ENCODE peak calls at places on chromosomes 5 and 9, in five cellular contexts. H, J, A, K and E are unnamed samples.

GRCh38 chr5:5512496-5512895 is 90.0 kb downstream of the ICE1 start:
- DNase-seq in J (no peak), K (no peak), H (peak; percentile 83), A (no peak), E (no peak)

GRCh38 chr9:69130456-69131441 is 43.3 kb upstream of the TJP2 start:
- DNase-seq in K (no peak), A (no peak), J (no peak), H (no peak), E (no peak)

GRCh38 chr9:68577778-68578591 is 37.3 kb upstream of the TMEM252 start:
- DNase-seq in J (no peak), K (no peak), A (no peak), H (no peak), E (no peak)

GRCh38 chr9:16145196-16145950 is 592.5 kb downstream of the CCDC171 start:
- DNase-seq in H (no peak), K (no peak), A (no peak), J (no peak), E (no peak)

GRCh38 chr5:140632366-140633080 is 452 bp downstream of the CD14 start:
- DNase-seq in H (no peak), J (no peak), A (no peak), K (peak; percentile 58), E (peak; percentile 81)

GRCh38 chr5:149237662-149238061 is 34.0 kb upstream of the AFAP1L1 start:
- DNase-seq in A (no peak), J (peak; percentile 20), K (no peak), H (peak; percentile 15), E (no peak)

GRCh38 chr5:140235776-140236558 is 61.0 kb downstream of the CYSTM1 start:
- DNase-seq in H (no peak), K (no peak), A (peak; percentile 48), J (no peak), E (no peak)

GRCh38 chr9:6802926-6803325 is 45.2 kb downstream of the KDM4C start:
- DNase-seq in K (no peak), A (no peak), H (no peak), J (no peak), E (no peak)

GRCh38 chr5:148805323-148806290 is 20.8 kb upstream of the ADRB2 start:
- DNase-seq in K (no peak), H (peak; percentile 36), A (no peak), J (peak; percentile 52), E (no peak)

GRCh38 chr5:168747987-168748777 is 169.0 kb upstream of the PANK3 start:
- DNase-seq in J (peak; percentile 85), A (peak; percentile 25), H (peak; percentile 77), K (no peak), E (no peak)

GRCh38 chr9:123399803-123400378 is 43.9 kb downstream of the CRB2 start:
- DNase-seq in K (no peak), A (no peak), H (peak; percentile 63), J (peak; percentile 87), E (no peak)

GRCh38 chr9:37534901-37535300 is 41.3 kb downstream of the FBXO10 start:
- DNase-seq in K (no peak), J (no peak), A (no peak), H (no peak), E (no peak)

GRCh38 chr9:37528652-37529072 is 42.9 kb downstream of the POLR1E start:
- DNase-seq in H (no peak), A (no peak), K (no peak), J (no peak), E (no peak)

GRCh38 chr9:37529111-37529510 is 43.4 kb downstream of the POLR1E start:
- DNase-seq in A (no peak), K (peak; percentile 45), H (no peak), J (no peak), E (no peak)

GRCh38 chr9:37534412-37534811 is 41.8 kb downstream of the FBXO10 start:
- DNase-seq in A (no peak), K (no peak), H (no peak), J (no peak), E (no peak)

DNA sequence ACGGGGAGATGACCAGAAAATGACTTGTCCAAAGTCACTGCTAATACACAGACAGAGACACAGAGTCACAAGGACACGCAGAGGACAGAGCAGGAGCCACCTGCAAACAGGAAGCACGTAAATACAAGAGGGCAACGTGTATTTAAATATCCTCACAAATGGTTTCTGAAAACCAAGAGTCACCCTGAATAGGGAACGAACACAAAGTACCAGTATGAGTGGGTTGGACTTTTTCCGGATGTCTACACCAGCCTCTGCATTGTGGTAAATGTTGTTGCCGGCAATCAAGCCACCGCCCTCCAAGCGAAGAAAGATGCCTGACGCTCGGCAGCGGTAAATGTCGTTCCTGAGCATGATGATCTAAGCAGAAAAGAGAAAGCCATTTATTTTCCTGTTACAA is 44.5 kb downstream of the FBXO10 start:
- DNase-seq in J (no peak), H (no peak), A (no peak), K (no peak), E (no peak)
- TF ChIP-seq POLR2AphosphoS5 in J (no peak), H (no peak), A (no peak), K (no peak), E (no peak)

DNA sequence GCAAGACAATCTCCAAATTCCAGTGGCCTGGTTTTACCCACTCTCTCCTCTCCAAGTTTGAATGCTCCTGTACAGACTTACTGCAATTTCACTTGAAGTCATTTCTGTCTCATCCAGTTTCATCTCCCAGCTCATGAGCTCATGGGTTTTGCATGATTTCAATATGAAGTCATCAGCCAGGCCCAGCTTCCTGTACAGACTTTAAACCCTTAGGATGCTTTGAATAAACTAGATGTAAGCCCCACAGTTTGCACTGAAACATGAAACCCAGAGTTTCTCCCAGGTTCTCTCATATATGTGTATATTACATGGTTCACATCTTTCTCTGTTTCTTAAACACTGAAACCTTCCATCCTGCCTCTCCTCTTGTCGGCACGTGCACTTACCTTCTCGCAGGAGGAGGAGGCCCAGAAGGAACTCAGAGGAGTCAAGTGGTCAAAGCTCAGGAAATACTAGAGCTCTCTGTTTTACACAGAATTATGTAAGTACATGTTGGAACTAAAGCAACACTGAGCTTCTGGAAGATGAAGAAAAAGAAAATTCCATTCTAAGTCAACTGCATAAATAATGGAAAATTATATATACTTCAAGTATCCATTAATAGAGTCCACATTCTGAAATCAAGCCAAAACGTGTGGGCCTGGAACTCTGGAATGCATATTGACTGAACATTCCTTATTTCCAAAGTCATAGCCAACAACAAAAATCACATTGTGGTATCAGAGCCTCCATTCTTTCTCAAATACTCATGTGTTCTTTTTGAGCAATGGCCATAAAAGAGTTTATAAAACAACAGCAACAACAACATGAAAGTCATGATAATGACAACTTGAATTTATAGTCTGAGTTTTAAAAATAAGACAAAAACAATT is 121.7 kb upstream of the RAI14 start:
- DNase-seq in A (peak; percentile 14), J (no peak), H (no peak), K (no peak), E (no peak)
- H3K27ac ChIP-seq in A (no peak overlapping the region), J (no peak overlapping the region), H (peak overlapping the region; percentile 78), K (peak overlapping the region; percentile 14), E (peak overlapping the region; percentile 38)

GRCh38 chr5:94540856-94541494 is 77.4 kb downstream of the KIAA0825 start:
- DNase-seq in H (no peak), A (no peak), K (no peak), J (no peak), E (no peak)
- TF ChIP-seq EP300 in H (no peak), A (no peak), K (no peak), J (no peak), E (no peak)

GRCh38 chr5:180818275-180818674 is 15.7 kb upstream of the MGAT1 start:
- DNase-seq in J (no peak), H (no peak), A (no peak), K (no peak), E (peak; percentile 44)

GRCh38 chr5:180817847-180818246 is 15.2 kb upstream of the MGAT1 start:
- DNase-seq in H (no peak), K (no peak), A (no peak), J (no peak), E (peak; percentile 49)

GRCh38 chr5:180815241-180816031 is 12.8 kb upstream of the MGAT1 start:
- DNase-seq in J (no peak), K (no peak), A (no peak), H (no peak), E (no peak)

GRCh38 chr5:180818942-180819341 is 16.3 kb upstream of the MGAT1 start:
- DNase-seq in H (no peak), J (no peak), K (no peak), A (no peak), E (no peak)

GRCh38 chr5:180816608-180817534 is 14.3 kb upstream of the MGAT1 start:
- DNase-seq in A (no peak), J (no peak), K (no peak), H (no peak), E (peak; percentile 80)
- TF ChIP-seq POLR2AphosphoS5 in A (no peak), J (no peak), K (peak; percentile 23), H (no peak), E (no peak)

DNA sequence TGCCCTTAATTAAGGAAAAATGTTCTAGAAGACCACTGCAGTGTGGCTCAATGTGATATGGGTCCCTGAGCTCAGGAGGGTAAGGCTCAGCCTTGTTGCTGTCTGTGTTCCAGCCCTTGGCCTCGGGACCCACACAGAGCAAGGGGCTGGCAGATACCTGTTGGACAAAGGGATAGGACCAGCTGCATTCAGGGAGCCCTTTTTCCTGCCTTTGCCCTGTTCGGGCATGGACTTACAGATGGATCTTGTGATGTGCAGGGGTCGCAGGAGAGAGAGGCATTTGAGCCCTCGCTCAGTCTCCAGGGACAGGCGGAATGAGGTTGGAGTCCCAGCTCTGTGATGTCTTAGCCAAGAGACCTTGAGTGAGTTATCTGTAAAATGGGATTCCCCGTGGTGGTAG is 12.1 kb upstream of the BOD1 start:
- DNase-seq in H (no peak), A (no peak), K (no peak), J (no peak), E (no peak)
- H3K27ac ChIP-seq in H (no peak overlapping the region), A (no peak overlapping the region), K (no peak overlapping the region), J (no peak overlapping the region), E (no peak overlapping the region)